ENCODE peak calls at places on chromosome 19, in four cellular contexts. W, I, L and C are unnamed samples.

GRCh38 chr19:6677924-6678689 is 8.1 kb upstream of the TNFSF14 start:
- DNase-seq in I (no peak), W (no peak), L (peak; percentile 44), C (peak; percentile 94)

GRCh38 chr19:49857834-49858590 is 7.1 kb downstream of the PTOV1 start:
- DNase-seq in W (no peak), I (no peak), L (no peak), C (no peak)

GRCh38 chr19:46040952-46041500 is at the start of gene IGFL4:
- DNase-seq in I (no peak), L (no peak), W (no peak), C (no peak)

GRCh38 chr19:7617172-7617571 is 12.2 kb downstream of the XAB2 start:
- DNase-seq in L (no peak), I (no peak), W (no peak), C (no peak)

GRCh38 chr19:58212336-58213074 is 16.2 kb upstream of the ZNF544 start:
- DNase-seq in I (no peak), L (no peak), W (no peak), C (no peak)

GRCh38 chr19:33334271-33334670 is 31.9 kb upstream of the CEBPA start:
- DNase-seq in L (no peak), W (no peak), I (no peak), C (no peak)

GRCh38 chr19:10270180-10270615 is 722 bp upstream of the ICAM1 start:
- DNase-seq in I (no peak), L (peak; percentile 39), W (no peak), C (peak; percentile 69)

GRCh38 chr19:21134934-21135366 is 6.9 kb upstream of the ZNF431 start:
- DNase-seq in L (no peak), I (no peak), W (no peak), C (peak; percentile 38)

GRCh38 chr19:8880864-8881488 is 48.8 kb downstream of the MBD3L1 start:
- DNase-seq in I (no peak), L (no peak), W (no peak), C (no peak)

GRCh38 chr19:50921391-50922315 is 10.5 kb upstream of the KLK4 start:
- DNase-seq in L (no peak), W (no peak), I (no peak), C (no peak)

GRCh38 chr19:52692431-52693008 is 42.3 kb downstream of the ZNF611 start:
- DNase-seq in I (no peak), L (no peak), W (no peak), C (peak; percentile 88)

GRCh38 chr19:13478576-13478975 is 27.7 kb downstream of the CACNA1A start:
- DNase-seq in I (no peak), W (no peak), L (no peak), C (no peak)

GRCh38 chr19:28932446-28932845 is 280.5 kb downstream of the UQCRFS1 start:
- DNase-seq in W (no peak), L (no peak), I (no peak), C (no peak)

GRCh38 chr19:52689804-52690394 is 44.9 kb downstream of the ZNF611 start:
- DNase-seq in I (no peak), W (no peak), L (peak; percentile 61), C (peak; percentile 45)

GRCh38 chr19:27689734-27690241 is 1523.2 kb downstream of the UQCRFS1 start:
- DNase-seq in L (no peak), I (no peak), W (no peak), C (no peak)

GRCh38 chr19:17292301-17293074 is 10.7 kb downstream of the ABHD8 start:
- DNase-seq in W (peak; percentile 46), L (peak; percentile 93), I (peak; percentile 82), C (peak; percentile 95)

GRCh38 chr19:16698914-16699313 is 20.7 kb upstream of the NWD1 start:
- DNase-seq in W (no peak), L (peak; percentile 42), I (no peak), C (no peak)

GRCh38 chr19:14347999-14348889 is 33.0 kb upstream of the ADGRE5 start:
- DNase-seq in L (peak; percentile 95), I (peak; percentile 19), W (no peak), C (peak; percentile 91)

GRCh38 chr19:20171285-20171684 is 4.3 kb downstream of the ZNF486 start:
- DNase-seq in W (no peak), L (no peak), I (no peak), C (no peak)

GRCh38 chr19:3517638-3518037 is 11.5 kb downstream of the FZR1 start:
- DNase-seq in I (no peak), W (no peak), L (no peak), C (no peak)

GRCh38 chr19:13507053-13507611 is 853 bp upstream of the CACNA1A start:
- DNase-seq in L (no peak), I (no peak), W (no peak), C (no peak)

DNA sequence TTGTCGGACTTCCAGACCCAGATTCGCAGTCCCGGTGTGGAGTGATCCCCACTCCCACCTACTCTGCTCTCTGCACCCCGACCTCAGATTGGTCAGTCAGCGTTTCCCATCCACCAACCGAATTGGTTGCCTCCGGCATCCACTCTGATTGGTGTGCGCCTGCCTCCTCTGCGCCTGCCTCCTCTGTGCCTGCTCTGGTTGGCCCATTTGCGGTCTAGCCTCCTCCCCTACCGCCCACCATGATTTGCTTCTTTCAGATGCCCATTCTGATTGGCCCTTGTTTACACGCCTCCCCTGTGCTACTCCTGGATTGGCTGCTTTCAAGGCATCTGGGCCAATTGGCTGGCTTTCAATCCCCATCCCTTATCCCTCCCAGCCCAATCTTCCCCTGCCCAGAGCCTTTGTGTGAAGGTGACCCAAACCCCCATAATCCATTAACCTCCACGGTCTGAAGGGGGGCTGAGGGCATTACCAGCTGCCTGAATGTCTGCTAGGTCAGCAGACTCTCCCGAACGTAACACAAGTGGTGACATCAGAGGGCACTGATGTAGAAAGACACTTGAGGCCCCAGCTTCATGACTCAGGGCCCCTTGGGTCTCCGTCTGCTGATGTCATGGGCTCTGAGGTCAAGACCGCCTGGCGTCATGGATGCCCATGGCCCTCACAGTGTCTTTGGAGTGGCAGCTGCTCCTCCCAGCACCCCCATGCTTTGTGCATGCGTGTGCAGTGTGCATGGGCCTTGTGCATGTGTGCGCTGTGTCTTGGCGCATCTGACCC is 80.5 kb downstream of the MAP4K1 start:
- DNase-seq in W (no peak), I (no peak), L (no peak), C (no peak)
- TF ChIP-seq NRF1 in W (no peak), I (no peak), L (no peak), C (no peak)

GRCh38 chr19:18345296-18345695 is 4.9 kb downstream of the PGPEP1 start:
- DNase-seq in I (no peak), L (no peak), W (no peak), C (no peak)

GRCh38 chr19:18342090-18342632 is 1.8 kb downstream of the PGPEP1 start:
- DNase-seq in W (no peak), I (no peak), L (no peak), C (no peak)

GRCh38 chr19:18340990-18341868 is 831 bp downstream of the PGPEP1 start:
- DNase-seq in L (peak; percentile 70), I (no peak), W (no peak), C (peak; percentile 88)

GRCh38 chr19:18346091-18346490 is 5.7 kb downstream of the PGPEP1 start:
- DNase-seq in W (no peak), L (no peak), I (no peak), C (no peak)

GRCh38 chr19:18344546-18344945 is 4.1 kb downstream of the PGPEP1 start:
- DNase-seq in W (no peak), I (no peak), L (no peak), C (no peak)
- TF ChIP-seq NRF1 in W (no peak), I (no peak), L (no peak), C (no peak)

DNA sequence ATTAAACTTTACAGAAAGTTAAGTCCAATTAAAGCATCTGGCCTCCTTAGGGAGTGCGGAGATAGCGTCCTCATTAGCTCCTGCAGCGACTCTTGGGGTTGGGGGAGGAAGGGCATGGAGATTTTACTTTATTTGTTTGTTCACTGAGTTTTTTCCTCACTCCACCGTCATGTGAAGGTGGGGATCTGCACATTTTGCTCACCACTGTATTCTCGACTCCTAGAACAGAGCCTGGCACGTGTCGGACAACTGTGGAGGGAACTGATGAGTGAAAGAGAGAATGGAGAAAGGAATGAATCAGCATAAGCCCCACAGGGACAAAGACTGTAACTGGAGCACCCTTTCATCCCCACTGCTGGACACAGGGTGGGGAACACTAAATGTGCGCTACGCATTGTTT is 205.1 kb upstream of the TSHZ3 start:
- DNase-seq in I (no peak), W (no peak), L (no peak), C (no peak)
- TF ChIP-seq NRF1 in I (no peak), W (no peak), L (no peak), C (no peak)

GRCh38 chr19:47179643-47180310 is 49.1 kb downstream of the SAE1 start:
- DNase-seq in W (no peak), L (no peak), I (no peak), C (no peak)

GRCh38 chr19:47176071-47176626 is 45.5 kb downstream of the SAE1 start:
- DNase-seq in I (no peak), W (no peak), L (no peak), C (no peak)

GRCh38 chr19:47172666-47173455 is 42.2 kb downstream of the SAE1 start:
- DNase-seq in W (no peak), I (no peak), L (no peak), C (no peak)

DNA sequence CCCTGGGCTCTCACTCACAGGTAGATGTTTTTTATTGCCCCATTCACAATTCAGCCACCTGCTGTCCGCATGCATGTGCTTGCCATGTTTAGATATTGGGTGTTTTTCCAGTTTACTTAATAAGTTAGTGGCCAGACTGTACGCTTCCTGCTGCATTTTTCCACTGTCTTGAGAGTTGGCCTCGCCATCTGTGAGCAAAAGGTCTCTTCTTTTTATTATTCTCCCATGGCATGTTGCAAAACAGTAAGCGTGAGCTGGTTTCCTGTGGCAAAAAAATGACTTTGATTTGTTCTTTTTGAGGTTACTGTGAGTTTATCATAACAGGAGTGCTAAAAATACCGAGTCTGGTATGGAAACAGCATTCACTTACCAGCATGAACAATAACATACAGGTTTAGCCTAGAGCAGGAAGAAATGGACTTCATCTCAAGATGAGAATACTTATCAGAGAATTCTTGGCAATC is 46.0 kb downstream of the SAE1 start:
- DNase-seq in W (no peak), L (no peak), I (no peak), C (no peak)
- TF ChIP-seq NRF1 in W (no peak), L (no peak), I (no peak), C (no peak)

DNA sequence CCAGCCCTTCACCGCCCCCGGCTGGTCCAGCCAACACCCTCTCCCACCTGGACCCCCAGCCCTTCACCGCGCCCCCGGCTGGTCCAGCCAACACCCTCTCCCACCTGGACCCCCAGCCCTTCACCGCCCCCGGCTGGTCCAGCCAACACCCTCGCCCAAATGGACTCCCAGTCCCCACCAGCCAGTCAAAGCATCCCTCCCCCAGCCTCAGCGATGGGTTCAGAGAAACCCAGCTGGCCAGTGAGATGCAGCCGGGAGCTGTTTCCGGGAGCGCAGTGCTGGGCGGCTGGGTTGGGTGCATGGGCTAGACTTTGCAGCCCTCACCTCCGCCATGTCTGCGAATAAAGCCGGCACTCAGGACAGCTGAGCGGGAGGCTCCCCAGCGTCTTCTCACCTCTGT is 6.5 kb upstream of the CDC34 start:
- DNase-seq in W (no peak), I (no peak), L (no peak), C (no peak)
- TF ChIP-seq NRF1 in W (no peak), I (no peak), L (no peak), C (no peak)